ENCODE peak calls at places on chromosome 1, in ten cellular contexts. A, T, U, N, D, G, E, C, W and J are unnamed samples.

GRCh38 chr1:117657949-117658660 is 52.3 kb downstream of the TENT5C start:
- DNase-seq in A (no peak), T (no peak), U (no peak), N (no peak), D (no peak), G (no peak), E (no peak), C (no peak), W (no peak), J (no peak)

GRCh38 chr1:33137800-33138199 is 44.0 kb downstream of the TRIM62 start:
- DNase-seq in A (peak), T (peak), U (peak), N (peak), D (no peak), G (no peak), E (peak), C (peak), W (peak), J (no peak)

GRCh38 chr1:245465666-245466065 is 310.9 kb downstream of the KIF26B start:
- DNase-seq in A (no peak), T (no peak), U (no peak), N (no peak), D (no peak), G (no peak), E (no peak), C (no peak), W (no peak), J (no peak)

GRCh38 chr1:74847720-74848119 is 114.8 kb downstream of the TYW3 start:
- DNase-seq in A (peak), T (no peak), U (no peak), N (no peak), D (no peak), G (no peak), E (peak), C (no peak), W (no peak), J (no peak)

GRCh38 chr1:143497374-143497747 is 474.4 kb downstream of the FAM72C start:
- DNase-seq in A (no peak), T (no peak), U (no peak), N (no peak), D (no peak), G (no peak), E (no peak), C (no peak), W (peak), J (no peak)

GRCh38 chr1:27858949-27859576 is 13.3 kb upstream of the THEMIS2 start:
- DNase-seq in A (no peak), T (no peak), U (no peak), N (no peak), D (no peak), G (no peak), E (no peak), C (no peak), W (no peak), J (no peak)

GRCh38 chr1:32759521-32759980 is 57.0 kb upstream of the SYNC start:
- DNase-seq in A (peak), T (no peak), U (no peak), N (no peak), D (peak), G (no peak), E (no peak), C (no peak), W (no peak), J (peak)

GRCh38 chr1:8903410-8903809 is 24.9 kb upstream of the ENO1 start:
- DNase-seq in A (peak), T (peak), U (no peak), N (no peak), D (no peak), G (no peak), E (peak), C (no peak), W (no peak), J (peak)

GRCh38 chr1:236495359-236496120 is 28.2 kb upstream of the LGALS8 start:
- DNase-seq in A (no peak), T (no peak), U (no peak), N (no peak), D (no peak), G (no peak), E (no peak), C (no peak), W (no peak), J (no peak)

GRCh38 chr1:185338719-185339622 is 21.9 kb upstream of the IVNS1ABP start:
- DNase-seq in A (no peak), T (peak), U (peak), N (no peak), D (no peak), G (no peak), E (peak), C (no peak), W (no peak), J (no peak)

GRCh38 chr1:9605946-9606455 is 17.3 kb downstream of the TMEM201 start:
- DNase-seq in A (no peak), T (no peak), U (no peak), N (no peak), D (no peak), G (no peak), E (no peak), C (no peak), W (no peak), J (no peak)

GRCh38 chr1:197559655-197560054 is 215.6 kb downstream of the DENND1B start:
- DNase-seq in A (no peak), T (no peak), U (no peak), N (no peak), D (no peak), G (no peak), E (no peak), C (no peak), W (no peak), J (no peak)

GRCh38 chr1:21849909-21850576 is 38.0 kb downstream of the LDLRAD2 start:
- DNase-seq in A (no peak), T (no peak), U (no peak), N (no peak), D (no peak), G (no peak), E (no peak), C (no peak), W (no peak), J (no peak)

GRCh38 chr1:151340870-151341754 is 5.9 kb downstream of the RFX5 start:
- DNase-seq in A (peak), T (peak), U (peak), N (peak), D (peak), G (no peak), E (peak), C (peak), W (peak), J (peak)

GRCh38 chr1:23953020-23953419 is 6.6 kb upstream of the PNRC2 start:
- DNase-seq in A (peak), T (no peak), U (no peak), N (no peak), D (no peak), G (no peak), E (no peak), C (no peak), W (no peak), J (no peak)

GRCh38 chr1:157626099-157626498 is 28.2 kb upstream of the FCRL4 start:
- DNase-seq in A (peak), T (no peak), U (no peak), N (no peak), D (peak), G (no peak), E (no peak), C (peak), W (no peak), J (peak)

GRCh38 chr1:5873556-5873955 is 118.7 kb downstream of the NPHP4 start:
- DNase-seq in A (no peak), T (no peak), U (no peak), N (no peak), D (no peak), G (no peak), E (no peak), C (no peak), W (no peak), J (no peak)

GRCh38 chr1:28035420-28035819 is 53.0 kb downstream of the EYA3 start:
- DNase-seq in A (no peak), T (no peak), U (no peak), N (no peak), D (no peak), G (no peak), E (no peak), C (no peak), W (no peak), J (no peak)

GRCh38 chr1:184905601-184906322 is 68.5 kb downstream of the NIBAN1 start:
- DNase-seq in A (peak), T (no peak), U (no peak), N (no peak), D (no peak), G (no peak), E (no peak), C (no peak), W (no peak), J (no peak)

GRCh38 chr1:27348861-27349783 is 7.3 kb downstream of the SYTL1 start:
- DNase-seq in A (peak), T (no peak), U (peak), N (no peak), D (peak), G (no peak), E (peak), C (peak), W (peak), J (peak)

GRCh38 chr1:67831850-67832513 is 1.3 kb downstream of the GNG12 start:
- DNase-seq in A (peak), T (peak), U (peak), N (peak), D (peak), G (peak), E (peak), C (peak), W (peak), J (peak)

GRCh38 chr1:203349166-203349565 is 1.8 kb downstream of the FMOD start:
- DNase-seq in A (no peak), T (no peak), U (no peak), N (no peak), D (no peak), G (no peak), E (no peak), C (no peak), W (no peak), J (no peak)

GRCh38 chr1:209190591-209191241 is 392.8 kb upstream of the CAMK1G start:
- DNase-seq in A (peak), T (peak), U (peak), N (peak), D (peak), G (no peak), E (peak), C (peak), W (peak), J (peak)

GRCh38 chr1:176545034-176545639 is 82.2 kb downstream of the PAPPA2 start:
- DNase-seq in A (no peak), T (no peak), U (no peak), N (no peak), D (no peak), G (no peak), E (no peak), C (no peak), W (no peak), J (no peak)

GRCh38 chr1:66752000-66752592 is at the start of gene DYNLT5:
- DNase-seq in A (peak), T (peak), U (peak), N (peak), D (no peak), G (peak), E (peak), C (peak), W (peak), J (no peak)

GRCh38 chr1:16151985-16152384 is 3.9 kb downstream of the EPHA2 start:
- DNase-seq in A (no peak), T (no peak), U (no peak), N (peak), D (no peak), G (no peak), E (no peak), C (no peak), W (no peak), J (no peak)

GRCh38 chr1:54708385-54708784 is 7.3 kb upstream of the TTC4 start:
- DNase-seq in A (peak), T (no peak), U (no peak), N (no peak), D (no peak), G (peak), E (no peak), C (no peak), W (no peak), J (no peak)

GRCh38 chr1:17591814-17592430 is 52.4 kb downstream of the ARHGEF10L start:
- DNase-seq in A (no peak), T (peak), U (no peak), N (no peak), D (no peak), G (no peak), E (no peak), C (no peak), W (no peak), J (no peak)

GRCh38 chr1:29180497-29181412 is 945 bp downstream of the SRSF4 start:
- DNase-seq in A (peak), T (peak), U (no peak), N (no peak), D (no peak), G (peak), E (no peak), C (no peak), W (no peak), J (no peak)

GRCh38 chr1:181680871-181681270 is 197.6 kb downstream of the CACNA1E start:
- DNase-seq in A (no peak), T (no peak), U (no peak), N (no peak), D (no peak), G (no peak), E (no peak), C (no peak), W (no peak), J (no peak)

GRCh38 chr1:228542376-228542775 is 55.2 kb downstream of the RNF187 start:
- DNase-seq in A (no peak), T (no peak), U (no peak), N (no peak), D (no peak), G (no peak), E (no peak), C (no peak), W (no peak), J (no peak)

GRCh38 chr1:182348916-182349747 is 42.5 kb downstream of the GLUL start:
- DNase-seq in A (no peak), T (no peak), U (peak), N (no peak), D (no peak), G (peak), E (peak), C (peak), W (no peak), J (no peak)

GRCh38 chr1:34403156-34403555 is 226.4 kb downstream of the C1orf94 start:
- DNase-seq in A (no peak), T (no peak), U (no peak), N (no peak), D (no peak), G (no peak), E (no peak), C (no peak), W (no peak), J (no peak)

GRCh38 chr1:152960452-152961044 is 9.9 kb upstream of the SPRR4 start:
- DNase-seq in A (no peak), T (no peak), U (no peak), N (no peak), D (no peak), G (no peak), E (no peak), C (no peak), W (no peak), J (no peak)

GRCh38 chr1:46522969-46523320 is 28.5 kb downstream of the KNCN start:
- DNase-seq in A (peak), T (no peak), U (no peak), N (no peak), D (no peak), G (no peak), E (no peak), C (no peak), W (no peak), J (no peak)

GRCh38 chr1:241157435-241157834 is 199.6 kb downstream of the RGS7 start:
- DNase-seq in A (no peak), T (no peak), U (no peak), N (no peak), D (peak), G (no peak), E (no peak), C (peak), W (no peak), J (no peak)
- TF ChIP-seq CTCF in A (no peak), T (no peak), U (no peak), N (no peak), D (no peak), G (no peak), E (peak), C (no peak), W (no peak), J (no peak)

DNA sequence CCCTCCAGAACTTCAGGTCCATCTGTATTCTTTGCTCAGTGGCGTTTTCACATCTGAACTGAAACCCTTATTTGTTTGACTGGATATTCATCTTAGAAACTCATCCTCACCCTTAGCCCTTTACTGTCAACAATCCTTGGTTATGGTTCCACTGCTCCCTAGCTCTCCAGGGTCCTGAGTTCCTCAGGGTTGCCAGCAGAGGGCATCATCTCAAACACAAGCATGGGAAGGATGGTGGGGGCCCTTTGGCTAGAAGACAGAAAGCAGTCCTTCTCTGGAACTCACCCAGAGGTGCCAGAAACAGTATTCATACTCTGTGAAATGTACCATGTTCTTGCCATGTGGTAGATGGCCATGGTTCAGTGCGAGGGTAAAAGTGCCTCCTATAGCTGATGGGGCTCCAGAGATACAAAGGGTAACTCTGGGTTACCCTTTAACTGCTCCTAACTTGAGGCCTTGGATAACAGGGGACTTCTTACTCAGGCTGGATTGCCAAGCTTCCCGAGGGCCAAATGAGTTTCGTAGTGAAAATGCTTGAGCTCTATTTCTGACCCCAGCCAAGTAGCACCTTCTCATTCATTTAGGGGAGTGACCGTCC is 11.3 kb downstream of the NCSTN start:
- DNase-seq in A (peak), T (peak), U (peak), N (no peak), D (peak), G (peak), E (peak), C (peak), W (peak), J (peak)
- TF ChIP-seq CTCF in A (peak), T (peak), U (peak), N (peak), D (peak), G (peak), E (peak), C (peak), W (peak), J (peak)

DNA sequence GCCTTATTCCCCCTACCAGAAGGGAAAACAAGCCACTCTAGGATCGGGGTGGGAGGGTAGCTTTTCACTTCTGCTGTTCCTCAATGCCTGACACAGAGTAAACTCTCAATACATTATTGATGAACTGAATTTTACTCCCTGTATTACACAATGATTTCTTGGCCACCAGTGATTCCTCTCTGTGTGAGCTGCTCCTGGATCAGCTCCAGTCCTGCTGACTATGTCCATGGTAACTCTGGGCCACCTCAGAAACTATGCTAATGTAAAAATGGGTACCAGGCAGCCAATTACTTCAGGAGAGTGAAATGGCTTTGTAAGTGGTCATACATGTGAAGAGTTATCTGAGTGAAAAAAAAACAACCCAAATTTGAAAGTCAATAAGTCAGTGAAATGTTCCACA is 311.1 kb downstream of the KCNH1 start:
- DNase-seq in A (no peak), T (no peak), U (no peak), N (no peak), D (no peak), G (no peak), E (no peak), C (no peak), W (no peak), J (no peak)
- TF ChIP-seq CTCF in A (no peak), T (no peak), U (no peak), N (no peak), D (no peak), G (no peak), E (no peak), C (no peak), W (no peak), J (no peak)

GRCh38 chr1:31502926-31503511 is 73.3 kb upstream of the TINAGL1 start:
- DNase-seq in A (no peak), T (peak), U (no peak), N (no peak), D (no peak), G (no peak), E (no peak), C (no peak), W (no peak), J (no peak)

GRCh38 chr1:31503581-31503980 is 72.7 kb upstream of the TINAGL1 start:
- DNase-seq in A (no peak), T (no peak), U (no peak), N (no peak), D (no peak), G (peak), E (no peak), C (no peak), W (no peak), J (no peak)

GRCh38 chr1:31504001-31504400 is 72.3 kb upstream of the TINAGL1 start:
- DNase-seq in A (no peak), T (no peak), U (no peak), N (no peak), D (no peak), G (peak), E (no peak), C (no peak), W (no peak), J (no peak)

GRCh38 chr1:31502253-31502652 is 74.1 kb upstream of the TINAGL1 start:
- DNase-seq in A (no peak), T (no peak), U (no peak), N (no peak), D (no peak), G (no peak), E (no peak), C (no peak), W (no peak), J (no peak)

DNA sequence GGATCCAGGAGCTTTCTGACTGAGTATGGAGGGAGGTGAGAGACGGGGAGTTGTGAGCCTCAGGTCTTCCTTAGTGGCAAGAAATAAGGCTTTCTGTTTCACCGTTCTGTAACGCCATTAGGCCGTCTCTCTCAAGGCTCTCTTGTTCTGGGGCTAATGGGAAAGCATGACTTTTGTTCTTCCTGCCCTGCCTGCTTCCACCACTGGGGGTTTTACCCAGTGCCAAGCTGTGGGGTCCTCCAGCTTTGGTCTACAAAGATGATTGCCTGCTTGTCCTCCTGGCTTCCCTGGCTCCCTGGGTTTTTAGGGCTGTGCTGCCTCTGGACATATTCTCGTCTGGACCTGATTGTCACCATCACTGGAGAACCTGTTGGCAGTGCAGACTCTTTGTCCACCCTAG is 74.8 kb upstream of the TINAGL1 start:
- DNase-seq in A (no peak), T (no peak), U (no peak), N (no peak), D (no peak), G (no peak), E (no peak), C (no peak), W (no peak), J (no peak)
- TF ChIP-seq CTCF in A (peak), T (peak), U (peak), N (no peak), D (peak), G (no peak), E (no peak), C (peak), W (no peak), J (no peak)

GRCh38 chr1:247681288-247681897 is 1.9 kb upstream of the OR13G1 start:
- DNase-seq in A (peak), T (peak), U (peak), N (peak), D (peak), G (no peak), E (peak), C (peak), W (peak), J (peak)
- TF ChIP-seq CTCF in A (peak), T (peak), U (peak), N (peak), D (peak), G (peak), E (peak), C (peak), W (peak), J (peak)

GRCh38 chr1:248406721-248407692 is 4.2 kb downstream of the OR2T1 start:
- DNase-seq in A (no peak), T (no peak), U (no peak), N (no peak), D (no peak), G (no peak), E (no peak), C (no peak), W (no peak), J (no peak)

GRCh38 chr1:248402748-248403147 is at the start of gene OR2T1:
- DNase-seq in A (no peak), T (no peak), U (no peak), N (no peak), D (no peak), G (no peak), E (no peak), C (no peak), W (no peak), J (no peak)

DNA sequence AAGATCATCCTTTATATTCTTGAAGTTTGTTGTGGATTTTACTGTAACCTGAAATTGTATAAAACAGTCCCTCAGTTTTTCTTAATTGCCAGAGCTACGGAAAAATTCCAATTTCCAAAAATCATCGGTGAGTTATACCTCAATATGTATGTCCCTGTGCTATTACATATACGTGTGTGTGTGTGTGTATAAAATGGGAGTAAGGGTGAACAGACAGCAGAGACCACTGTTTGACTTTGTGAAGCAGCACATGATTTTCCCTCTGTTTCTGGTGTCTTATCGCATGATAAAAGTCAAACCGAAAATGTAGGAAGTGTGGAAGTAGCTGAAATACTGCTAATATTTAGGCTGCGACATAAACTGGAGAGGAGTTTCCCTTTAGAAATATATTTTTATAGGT is 1.2 kb downstream of the OR2T1 start:
- DNase-seq in A (peak), T (peak), U (no peak), N (peak), D (no peak), G (no peak), E (peak), C (no peak), W (no peak), J (peak)
- TF ChIP-seq CTCF in A (no peak), T (no peak), U (no peak), N (no peak), D (no peak), G (no peak), E (no peak), C (no peak), W (peak), J (no peak)